ENCODE peak calls at places on chromosomes 12 and 14, in five cellular contexts. X is GM12865; Y is stimulated activated CD4-positive, alpha-beta T cell treated with anti-CD3 and anti-CD28 coated beads, TNF-alpha, amount 100 ng/mL, for 24 hours; G is ureter; R is activated CD4-positive, alpha-beta T cell treated with anti-CD3 and anti-CD28 coated beads, Interleukin-2, amount 50 U/mL, for 48 hours. P is an unnamed sample.

GRCh38 chr14:48563465-48563864 is 888.1 kb upstream of the MDGA2 start:
- DNase-seq in R (no peak), X (no peak), G (no peak), Y (no peak), P (no peak)

GRCh38 chr12:124715121-124715990 is 147.9 kb upstream of the NCOR2 start:
- DNase-seq in G (no peak), Y (no peak), R (no peak), X (no peak), P (no peak)

GRCh38 chr12:6987956-6988573 is 17.4 kb downstream of the EMG1 start:
- DNase-seq in X (no peak), G (peak), R (no peak), Y (no peak), P (no peak)

GRCh38 chr12:89493650-89494302 is 30.8 kb downstream of the GALNT4 start:
- DNase-seq in G (no peak), X (no peak), Y (no peak), R (no peak), P (no peak)

GRCh38 chr12:108854055-108854452 is 3.3 kb downstream of the SSH1 start:
- DNase-seq in X (peak), Y (no peak), R (no peak), G (no peak), P (no peak)

GRCh38 chr12:31204995-31205582 is 120.9 kb downstream of the SINHCAF start:
- DNase-seq in Y (no peak), R (no peak), X (peak), G (no peak), P (no peak)

GRCh38 chr14:99602054-99602787 is 1.8 kb downstream of the CCDC85C start:
- DNase-seq in X (no peak), G (no peak), Y (no peak), R (no peak), P (no peak)

GRCh38 chr14:104224516-104225281 is 86.3 kb downstream of the KIF26A start:
- DNase-seq in X (peak), G (no peak), Y (peak), R (peak), P (peak)

GRCh38 chr12:53207042-53207441 is at the start of gene ITGB7:
- DNase-seq in Y (no peak), X (peak), G (peak), R (peak), P (peak)

GRCh38 chr14:103198429-103199140 is 75.3 kb downstream of the TNFAIP2 start:
- DNase-seq in G (no peak), R (no peak), X (no peak), Y (no peak), P (no peak)

GRCh38 chr12:31620311-31620710 is 29.4 kb upstream of the DENND5B start:
- DNase-seq in G (no peak), X (no peak), R (no peak), Y (no peak), P (no peak)

GRCh38 chr12:10186299-10186698 is 7.5 kb downstream of the TMEM52B start:
- DNase-seq in G (no peak), Y (no peak), X (peak), R (no peak), P (no peak)

GRCh38 chr14:77025744-77026165 is 2.8 kb downstream of the IRF2BPL start:
- DNase-seq in Y (no peak), G (no peak), R (no peak), X (no peak), P (no peak)

GRCh38 chr14:102659797-102660196 is 67.3 kb downstream of the RCOR1 start:
- DNase-seq in Y (no peak), G (no peak), X (no peak), R (no peak), P (no peak)

GRCh38 chr14:75757644-75758402 is 96.8 kb downstream of the TTLL5 start:
- DNase-seq in R (no peak), Y (no peak), X (peak), G (no peak), P (no peak)

GRCh38 chr14:91315844-91316267 is 71.4 kb upstream of the GPR68 start:
- DNase-seq in X (peak), R (peak), G (no peak), Y (peak), P (peak)

GRCh38 chr12:39919790-39920189 is 186.1 kb downstream of the SLC2A13 start:
- DNase-seq in G (no peak), R (no peak), Y (no peak), X (no peak), P (no peak)

GRCh38 chr14:103088921-103089320 is 4.9 kb downstream of the LBHD2 start:
- DNase-seq in R (no peak), G (no peak), Y (no peak), X (no peak), P (no peak)

GRCh38 chr12:11741434-11742092 is 92.1 kb downstream of the ETV6 start:
- DNase-seq in Y (no peak), X (no peak), R (no peak), G (no peak), P (no peak)

GRCh38 chr12:98594050-98594853 is 766 bp downstream of the SLC25A3 start:
- DNase-seq in X (peak), R (peak), G (no peak), Y (no peak), P (no peak)

GRCh38 chr12:105192624-105193225 is 43.2 kb downstream of the APPL2 start:
- DNase-seq in X (no peak), G (no peak), Y (no peak), R (no peak), P (no peak)

P was measured in stimulated activated effector memory CD8-positive, alpha-beta T cell treated with anti-CD3 and anti-CD28 coated beads, Interleukin-12 subunit alpha, Interleukin-12 subunit beta, amount 100 ng/mL, for 72 hours.